ENCODE peak calls at places on chromosomes 12 and 14, in five cellular contexts. C, K, W, T and R are unnamed samples.

GRCh38 chr14:30143617-30144016 is 216.0 kb upstream of the PRKD1 start:
- DNase-seq in K (peak), T (no peak), C (peak), W (no peak), R (no peak)

GRCh38 chr12:91542048-91542447 is 359.4 kb upstream of the DCN start:
- DNase-seq in T (no peak), W (no peak), C (no peak), K (no peak), R (no peak)

GRCh38 chr12:115799610-115800009 is 477.9 kb downstream of the MED13L start:
- DNase-seq in C (no peak), W (no peak), K (no peak), T (no peak), R (no peak)

GRCh38 chr12:11765421-11765816 is 115.9 kb downstream of the ETV6 start:
- DNase-seq in K (peak), W (no peak), C (peak), T (no peak), R (no peak)

GRCh38 chr12:647713-648085 is 15.5 kb downstream of the NINJ2 start:
- DNase-seq in T (no peak), K (no peak), C (no peak), W (no peak), R (no peak)

GRCh38 chr12:2047752-2048151 is 5.0 kb upstream of the CACNA1C start:
- DNase-seq in K (no peak), W (no peak), T (no peak), C (no peak), R (no peak)

GRCh38 chr12:112839386-112839972 is 47.9 kb downstream of the RPH3A start:
- DNase-seq in W (no peak), K (peak), C (peak), T (no peak), R (no peak)

GRCh38 chr12:52633383-52633782 is 15.0 kb upstream of the KRT73 start:
- DNase-seq in W (peak), T (no peak), K (no peak), C (no peak), R (no peak)

GRCh38 chr12:93379432-93380308 is 1.9 kb downstream of the NUDT4 start:
- DNase-seq in C (peak), K (no peak), W (no peak), T (no peak), R (no peak)

GRCh38 chr12:97022831-97023230 is 115.8 kb downstream of the NEDD1 start:
- DNase-seq in C (no peak), W (no peak), K (no peak), T (peak), R (no peak)